ENCODE peak calls at places on chromosomes 11 and 22, in nine cellular contexts. E, D, C, S, J, Q, Y, M and X are unnamed samples.

GRCh38 chr11:102459393-102459792 is 6.8 kb upstream of the TMEM123 start:
- DNase-seq in E (no peak), D (no peak), C (no peak), S (no peak), J (no peak), Q (no peak), Y (no peak), M (no peak), X (no peak)

GRCh38 chr11:70202898-70203748 is at the start of gene FADD:
- DNase-seq in E (peak), D (peak), C (peak), S (peak), J (peak), Q (peak), Y (peak), M (peak), X (peak)

GRCh38 chr11:14300661-14301304 is 58.2 kb downstream of the RRAS2 start:
- DNase-seq in E (peak), D (peak), C (peak), S (peak), J (peak), Q (peak), Y (no peak), M (peak), X (peak)

GRCh38 chr11:57307666-57308270 is 17.0 kb downstream of the TNKS1BP1 start:
- DNase-seq in E (no peak), D (no peak), C (no peak), S (no peak), J (no peak), Q (no peak), Y (no peak), M (no peak), X (no peak)

GRCh38 chr11:6238902-6239301 is at the start of gene CNGA4:
- DNase-seq in E (no peak), D (no peak), C (no peak), S (no peak), J (no peak), Q (no peak), Y (peak), M (no peak), X (peak)

GRCh38 chr11:108084811-108085210 is 36.6 kb upstream of the ACAT1 start:
- DNase-seq in E (no peak), D (no peak), C (no peak), S (no peak), J (no peak), Q (no peak), Y (no peak), M (no peak), X (no peak)

GRCh38 chr11:68928481-68928880 is 24.8 kb downstream of the IGHMBP2 start:
- DNase-seq in E (no peak), D (no peak), C (no peak), S (peak), J (no peak), Q (no peak), Y (no peak), M (peak), X (no peak)

GRCh38 chr11:61810671-61811175 is 6.1 kb downstream of the FADS1 start:
- DNase-seq in E (no peak), D (no peak), C (no peak), S (no peak), J (no peak), Q (no peak), Y (no peak), M (no peak), X (no peak)

GRCh38 chr11:65703846-65704245 is 8.2 kb upstream of the KAT5 start:
- DNase-seq in E (no peak), D (no peak), C (no peak), S (no peak), J (no peak), Q (no peak), Y (no peak), M (no peak), X (no peak)

GRCh38 chr11:29351301-29351873 is 665.4 kb downstream of the KCNA4 start:
- DNase-seq in E (no peak), D (no peak), C (no peak), S (no peak), J (no peak), Q (no peak), Y (no peak), M (no peak), X (no peak)

GRCh38 chr11:126917531-126918204 is 82.9 kb downstream of the KIRREL3 start:
- DNase-seq in E (no peak), D (no peak), C (no peak), S (no peak), J (no peak), Q (no peak), Y (no peak), M (no peak), X (no peak)

GRCh38 chr22:40050258-40050657 is 55.5 kb downstream of the FAM83F start:
- DNase-seq in E (no peak), D (no peak), C (no peak), S (no peak), J (no peak), Q (no peak), Y (no peak), M (no peak), X (no peak)

GRCh38 chr11:32341676-32342613 is 93.4 kb downstream of the WT1 start:
- DNase-seq in E (no peak), D (no peak), C (no peak), S (no peak), J (no peak), Q (no peak), Y (no peak), M (no peak), X (no peak)

GRCh38 chr11:2535673-2536439 is 91.0 kb downstream of the KCNQ1 start:
- DNase-seq in E (peak), D (no peak), C (no peak), S (peak), J (no peak), Q (no peak), Y (no peak), M (no peak), X (no peak)

GRCh38 chr22:48605856-48606255 is 1221.8 kb downstream of the BRD1 start:
- DNase-seq in E (no peak), D (no peak), C (no peak), S (no peak), J (no peak), Q (no peak), Y (peak), M (no peak), X (peak)

GRCh38 chr11:16779436-16779835 is 41.0 kb downstream of the C11orf58 start:
- DNase-seq in E (no peak), D (no peak), C (no peak), S (no peak), J (peak), Q (no peak), Y (no peak), M (no peak), X (no peak)

GRCh38 chr22:27757928-27758525 is 43.5 kb downstream of the MN1 start:
- DNase-seq in E (no peak), D (no peak), C (no peak), S (no peak), J (no peak), Q (no peak), Y (no peak), M (no peak), X (no peak)

GRCh38 chr11:103537904-103538502 is 428.8 kb downstream of the DYNC2H1 start:
- DNase-seq in E (no peak), D (no peak), C (peak), S (no peak), J (peak), Q (no peak), Y (no peak), M (no peak), X (no peak)

GRCh38 chr11:45931739-45932138 is 9.3 kb downstream of the LARGE2 start:
- DNase-seq in E (no peak), D (no peak), C (no peak), S (no peak), J (no peak), Q (no peak), Y (no peak), M (no peak), X (no peak)

GRCh38 chr22:40512426-40513136 is 123.9 kb downstream of the MRTFA start:
- DNase-seq in E (no peak), D (peak), C (no peak), S (no peak), J (no peak), Q (no peak), Y (no peak), M (peak), X (no peak)